ENCODE peak calls at places on chromosomes 7 and 10, in ten cellular contexts. X is left ventricle myocardium inferior; I is GM23248; O is activated CD4-positive, alpha-beta T cell treated with anti-CD3 and anti-CD28 coated beads, Interleukin-2, amount 50 U/mL, for 1 hour; S is aorta; R is fibroblast of lung; H is germinal center; L is lung microvascular endothelial cell; V is Panc1; W is progenitor cell of endocrine pancreas. T is an unnamed sample.
A peak's percentile ranks its signal among the peaks of the same experiment; 100 is the strongest.

GRCh38 chr10:102919237-102919959 is 1.3 kb downstream of the CNNM2 start:
- DNase-seq in X (no peak), I (peak; percentile 50), O (no peak), S (peak; percentile 79), R (no peak), H (peak; percentile 5), L (peak; percentile 7), V (no peak), W (peak; percentile 23), T (peak; percentile 30)

GRCh38 chr7:100122067-100122466 is 2.6 kb downstream of the CNPY4 start:
- DNase-seq in X (no peak), I (no peak), O (no peak), S (no peak), R (no peak), H (no peak), L (no peak), V (no peak), W (no peak), T (no peak)

GRCh38 chr7:41578700-41579099 is 124.2 kb downstream of the INHBA start:
- DNase-seq in X (no peak), I (no peak), O (no peak), S (no peak), R (no peak), H (no peak), L (peak; percentile 16), V (no peak), W (no peak), T (no peak)

GRCh38 chr10:97176226-97176625 is 9.5 kb downstream of the SLIT1 start:
- DNase-seq in X (no peak), I (no peak), O (no peak), S (peak; percentile 54), R (no peak), H (no peak), L (no peak), V (no peak), W (no peak), T (no peak)

GRCh38 chr7:137895301-137896201 is 48.8 kb upstream of the DGKI start:
- DNase-seq in X (no peak), I (no peak), O (no peak), S (no peak), R (no peak), H (no peak), L (no peak), V (no peak), W (no peak), T (no peak)

GRCh38 chr7:106476751-106477150 is 184.2 kb downstream of the CCDC71L start:
- DNase-seq in X (no peak), I (no peak), O (no peak), S (no peak), R (no peak), H (no peak), L (no peak), V (no peak), W (no peak), T (no peak)

GRCh38 chr7:26705567-26705966 is 158.8 kb downstream of the SKAP2 start:
- DNase-seq in X (no peak), I (peak; percentile 97), O (no peak), S (no peak), R (peak; percentile 98), H (no peak), L (peak; percentile 96), V (peak; percentile 73), W (no peak), T (peak; percentile 96)

GRCh38 chr10:72223743-72224101 is 7.6 kb upstream of the ASCC1 start:
- DNase-seq in X (no peak), I (no peak), O (no peak), S (no peak), R (peak; percentile 44), H (no peak), L (peak; percentile 71), V (no peak), W (no peak), T (peak; percentile 12)

GRCh38 chr10:50431118-50431517 is 179.8 kb upstream of the ASAH2 start:
- DNase-seq in X (no peak), I (peak; percentile 88), O (no peak), S (no peak), R (peak; percentile 29), H (no peak), L (peak; percentile 81), V (no peak), W (no peak), T (peak; percentile 78)

GRCh38 chr7:6022671-6023070 is 8.5 kb upstream of the ANKRD61 start:
- DNase-seq in X (no peak), I (no peak), O (no peak), S (no peak), R (no peak), H (no peak), L (no peak), V (no peak), W (no peak), T (no peak)

GRCh38 chr7:127252380-127252718 is 392 bp downstream of the GRM8 start:
- DNase-seq in X (no peak), I (no peak), O (no peak), S (no peak), R (no peak), H (no peak), L (no peak), V (no peak), W (no peak), T (no peak)

GRCh38 chr7:105006367-105007139 is 7.5 kb upstream of the KMT2E start:
- DNase-seq in X (no peak), I (no peak), O (no peak), S (no peak), R (no peak), H (no peak), L (no peak), V (no peak), W (no peak), T (no peak)

T was measured in AG10803.